ENCODE peak calls at places on chromosomes 3 and 15, in nine cellular contexts. A is germinal center; O is H1; M is activated naive CD8-positive, alpha-beta T cell treated with anti-CD3 and anti-CD28 coated beads for 36 hours; U is T47D; B is HTR-8/SVneo; L is stimulated activated CD4-positive, alpha-beta T cell treated with anti-CD3 and anti-CD28 coated beads, Interleukin-4, amount 100 ng/mL, for 1 hour; S is WTC11; H is GM13976. D is an unnamed sample.
A peak's percentile ranks its signal among the peaks of the same experiment; 100 is the strongest.

GRCh38 chr3:49997862-49998261 is 57.9 kb downstream of the RBM6 start:
- DNase-seq in H (no peak), O (no peak), U (no peak), L (no peak), A (no peak), B (no peak), M (no peak), S (no peak), D (no peak)

GRCh38 chr3:121075191-121075590 is 167.2 kb downstream of the STXBP5L start:
- DNase-seq in U (peak; percentile 51), S (no peak), B (no peak), O (no peak), A (no peak), L (no peak), M (no peak), H (no peak), D (no peak)

GRCh38 chr3:116579843-116580242 is 129.7 kb upstream of the TUSC7 start:
- DNase-seq in A (no peak), B (no peak), O (peak; percentile 48), U (peak; percentile 27), H (no peak), S (peak; percentile 13), M (no peak), L (no peak), D (no peak)

GRCh38 chr3:73049319-73049718 is 12.1 kb upstream of the EBLN2 start:
- DNase-seq in A (no peak), U (no peak), M (no peak), B (no peak), O (no peak), S (no peak), H (no peak), L (no peak), D (no peak)

GRCh38 chr3:45582407-45582806 is 12.1 kb upstream of the LIMD1 start:
- DNase-seq in U (no peak), B (no peak), M (no peak), L (no peak), A (no peak), S (no peak), H (no peak), O (no peak), D (no peak)

GRCh38 chr15:98413973-98414546 is 234.3 kb upstream of the IGF1R start:
- DNase-seq in L (no peak), M (no peak), H (no peak), B (no peak), O (no peak), U (no peak), A (no peak), S (no peak), D (no peak)

GRCh38 chr3:11616551-11616950 is 27.2 kb downstream of the VGLL4 start:
- DNase-seq in M (no peak), B (no peak), U (no peak), H (no peak), A (no peak), O (no peak), S (no peak), L (no peak), D (no peak)

GRCh38 chr3:50411229-50411628 is 51.9 kb upstream of the TMEM115 start:
- DNase-seq in S (no peak), B (no peak), U (no peak), O (no peak), A (no peak), H (no peak), M (no peak), L (no peak), D (no peak)

GRCh38 chr3:32568953-32569352 is 1.7 kb downstream of the DYNC1LI1 start:
- DNase-seq in A (no peak), M (no peak), O (no peak), H (no peak), B (no peak), L (no peak), U (no peak), S (no peak), D (no peak)

GRCh38 chr3:1551741-1552140 is 458.9 kb downstream of the CNTN6 start:
- DNase-seq in L (no peak), M (no peak), U (no peak), S (no peak), H (no peak), A (no peak), B (no peak), O (no peak), D (no peak)

GRCh38 chr3:73784647-73785420 is 160.1 kb upstream of the PDZRN3 start:
- DNase-seq in O (no peak), B (no peak), M (no peak), U (no peak), S (no peak), L (no peak), H (no peak), A (no peak), D (no peak)

GRCh38 chr15:84631706-84632272 is 22.3 kb downstream of the WDR73 start:
- DNase-seq in M (peak; percentile 21), H (no peak), A (no peak), U (no peak), L (no peak), O (no peak), S (no peak), B (no peak), D (no peak)

GRCh38 chr3:15491143-15491542 is 30.4 kb downstream of the COLQ start:
- DNase-seq in L (no peak), U (no peak), M (no peak), S (no peak), A (no peak), H (peak; percentile 60), B (no peak), O (no peak), D (no peak)

D was measured in GM12891.